ENCODE peak calls at places on chromosomes 4 and X, in five cellular contexts. L, T, H, Y and V are unnamed samples.

GRCh38 chr4:74098628-74098995 is 383 bp downstream of the CXCL2 start:
- DNase-seq in Y (peak), T (no peak), H (no peak), L (no peak), V (peak)

GRCh38 chr4:169377367-169377766 is 106.6 kb upstream of the SH3RF1 start:
- DNase-seq in H (no peak), T (no peak), Y (no peak), L (no peak), V (no peak)

GRCh38 chr4:165381821-165382373 is 3.1 kb downstream of the CPE start:
- DNase-seq in H (no peak), L (no peak), Y (no peak), T (no peak), V (no peak)

GRCh38 chrX:20361081-20361889 is 94.6 kb upstream of the RPS6KA3 start:
- DNase-seq in H (no peak), L (peak), Y (no peak), T (no peak), V (no peak)

GRCh38 chrX:120456973-120457372 is 12.1 kb downstream of the LAMP2 start:
- DNase-seq in H (no peak), T (no peak), L (no peak), Y (no peak), V (no peak)

GRCh38 chr4:15479089-15479912 is 9.6 kb downstream of the CC2D2A start:
- DNase-seq in L (peak), T (peak), Y (peak), H (peak), V (peak)

GRCh38 chr4:183635333-183635732 is 23.7 kb downstream of the RWDD4 start:
- DNase-seq in T (no peak), Y (peak), H (no peak), L (no peak), V (no peak)

GRCh38 chr4:172344266-172344772 is 531.1 kb downstream of the GALNTL6 start:
- DNase-seq in T (no peak), L (no peak), H (no peak), Y (no peak), V (no peak)

GRCh38 chr4:2833671-2834000 is 10.0 kb upstream of the ADD1 start:
- DNase-seq in Y (no peak), H (peak), L (no peak), T (no peak), V (peak)

GRCh38 chr4:1081689-1082040 is 31.7 kb downstream of the RNF212 start:
- DNase-seq in T (no peak), H (no peak), L (no peak), Y (no peak), V (no peak)

GRCh38 chr4:108839333-108839732 is 76.5 kb upstream of the ETNPPL start:
- DNase-seq in H (no peak), L (no peak), Y (no peak), T (no peak), V (no peak)

GRCh38 chr4:100790838-100791615 is 273.2 kb upstream of the EMCN start:
- DNase-seq in H (no peak), L (no peak), T (no peak), Y (no peak), V (no peak)

GRCh38 chrX:29662101-29662500 is 553.3 kb upstream of the MAGEB2 start:
- DNase-seq in H (no peak), Y (no peak), T (no peak), L (no peak), V (no peak)

GRCh38 chrX:42948723-42949122 is 170.8 kb upstream of the PPP1R2C start:
- DNase-seq in H (no peak), Y (peak), L (no peak), T (no peak), V (no peak)